ENCODE peak calls at places on chromosomes 5 and 9, in six cellular contexts. G is HFF-Myc, M is MCF 10A, R is HFFc6, L is GM10248, B is omental fat pad. X is an unnamed sample.

GRCh38 chr9:101999441-101999840 is 261.0 kb upstream of the GRIN3A start:
- DNase-seq in M (no peak), L (no peak), B (no peak), G (no peak), R (no peak), X (no peak)

GRCh38 chr9:128124873-128125574 is 2.5 kb downstream of the PTGES2 start:
- DNase-seq in B (peak), G (peak), L (no peak), R (peak), M (peak), X (no peak)

GRCh38 chr9:95581900-95582299 is 65.1 kb upstream of the PTCH1 start:
- DNase-seq in R (no peak), M (no peak), B (no peak), G (no peak), L (no peak), X (no peak)

GRCh38 chr5:10464173-10464572 is 22.5 kb downstream of the ROPN1L start:
- DNase-seq in M (no peak), G (no peak), R (no peak), L (no peak), B (no peak), X (no peak)

GRCh38 chr9:27591093-27591492 is 17.8 kb upstream of the C9orf72 start:
- DNase-seq in L (no peak), M (peak), G (no peak), R (no peak), B (no peak), X (no peak)

GRCh38 chr9:131608469-131609115 is 63.3 kb downstream of the PRRT1B start:
- DNase-seq in M (peak), R (peak), L (no peak), B (peak), G (peak), X (no peak)

GRCh38 chr9:88968799-88969198 is 22.5 kb upstream of the S1PR3 start:
- DNase-seq in B (no peak), M (no peak), L (no peak), R (no peak), G (no peak), X (no peak)

GRCh38 chr9:130498918-130499698 is 54.3 kb downstream of the ASS1 start:
- DNase-seq in G (no peak), B (no peak), R (no peak), L (no peak), M (no peak), X (no peak)

GRCh38 chr5:113776832-113777525 is 263.5 kb downstream of the YTHDC2 start:
- DNase-seq in R (no peak), M (peak), G (no peak), B (no peak), L (no peak), X (no peak)

GRCh38 chr5:174329738-174330137 is 284.2 kb downstream of the NSG2 start:
- DNase-seq in G (peak), B (no peak), R (no peak), L (no peak), M (no peak), X (no peak)

GRCh38 chr9:18115131-18115530 is 358.8 kb upstream of the ADAMTSL1 start:
- DNase-seq in B (no peak), L (no peak), R (no peak), G (no peak), M (peak), X (no peak)

GRCh38 chr5:122586351-122586750 is 188.5 kb upstream of the SNX2 start:
- DNase-seq in R (peak), L (no peak), G (no peak), M (no peak), B (no peak), X (no peak)

GRCh38 chr5:87020099-87020934 is 247.4 kb upstream of the RASA1 start:
- DNase-seq in L (peak), M (no peak), R (no peak), G (no peak), B (no peak), X (peak)

GRCh38 chr9:34566972-34567371 is 22.6 kb downstream of the CNTFR start:
- DNase-seq in R (no peak), G (no peak), L (no peak), B (no peak), M (no peak), X (no peak)

GRCh38 chr5:16937023-16937379 is 913 bp upstream of the MYO10 start:
- DNase-seq in R (no peak), M (peak), L (no peak), B (no peak), G (no peak), X (no peak)

GRCh38 chr5:54083245-54083644 is 227.1 kb downstream of the ARL15 start:
- DNase-seq in L (no peak), R (no peak), M (no peak), B (no peak), G (no peak), X (no peak)

GRCh38 chr9:107810493-107810931 is 320.9 kb upstream of the KLF4 start:
- DNase-seq in M (peak), R (no peak), L (no peak), B (no peak), G (no peak), X (no peak)

GRCh38 chr5:126516133-126516532 is 78.9 kb downstream of the ALDH7A1 start:
- DNase-seq in R (peak), L (no peak), G (no peak), M (peak), B (no peak), X (no peak)

GRCh38 chr9:90724880-90725279 is 76.7 kb upstream of the SYK start:
- DNase-seq in M (no peak), B (no peak), G (no peak), L (no peak), R (no peak), X (no peak)

GRCh38 chr9:109506097-109506712 is 8.1 kb upstream of the PTPN3 start:
- DNase-seq in L (no peak), M (no peak), R (no peak), G (no peak), B (no peak), X (no peak)

GRCh38 chr9:72931437-72931836 is 21.4 kb downstream of the ALDH1A1 start:
- DNase-seq in L (no peak), B (no peak), M (no peak), G (no peak), R (peak), X (no peak)

GRCh38 chr9:79264511-79265448 is 307.0 kb upstream of the TLE4 start:
- DNase-seq in R (no peak), M (no peak), L (no peak), G (no peak), B (no peak), X (no peak)

GRCh38 chr9:126708178-126708577 is 94.5 kb downstream of the LMX1B start:
- DNase-seq in M (no peak), L (no peak), R (no peak), G (no peak), B (no peak), X (no peak)

GRCh38 chr9:130501645-130502044 is 56.9 kb downstream of the ASS1 start:
- DNase-seq in L (no peak), G (no peak), M (no peak), R (no peak), B (no peak), X (no peak)

GRCh38 chr5:141010047-141010793 is 41.0 kb upstream of the PCDHB1 start:
- DNase-seq in R (no peak), B (no peak), M (no peak), L (no peak), G (no peak), X (no peak)

GRCh38 chr5:179819296-179820126 is 1.2 kb upstream of the SQSTM1 start:
- DNase-seq in M (peak), G (no peak), B (no peak), R (peak), L (peak), X (peak)

GRCh38 chr9:90979138-90979551 is 177.5 kb downstream of the SYK start:
- DNase-seq in M (peak), B (no peak), R (no peak), L (no peak), G (no peak), X (no peak)

GRCh38 chr5:154729613-154730012 is 25.6 kb upstream of the LARP1 start:
- DNase-seq in G (no peak), L (no peak), B (no peak), R (no peak), M (peak), X (no peak)

GRCh38 chr9:96150324-96151023 is 151.5 kb downstream of the HSD17B3 start:
- DNase-seq in G (no peak), M (no peak), R (no peak), B (no peak), L (peak), X (no peak)

GRCh38 chr5:15902050-15902449 is 277.5 kb downstream of the MARCHF11 start:
- DNase-seq in L (no peak), R (no peak), B (no peak), G (no peak), M (no peak), X (no peak)

GRCh38 chr9:95373765-95374435 is 56.4 kb upstream of the FANCC start:
- DNase-seq in M (no peak), G (no peak), R (no peak), B (no peak), L (no peak), X (no peak)

DNA sequence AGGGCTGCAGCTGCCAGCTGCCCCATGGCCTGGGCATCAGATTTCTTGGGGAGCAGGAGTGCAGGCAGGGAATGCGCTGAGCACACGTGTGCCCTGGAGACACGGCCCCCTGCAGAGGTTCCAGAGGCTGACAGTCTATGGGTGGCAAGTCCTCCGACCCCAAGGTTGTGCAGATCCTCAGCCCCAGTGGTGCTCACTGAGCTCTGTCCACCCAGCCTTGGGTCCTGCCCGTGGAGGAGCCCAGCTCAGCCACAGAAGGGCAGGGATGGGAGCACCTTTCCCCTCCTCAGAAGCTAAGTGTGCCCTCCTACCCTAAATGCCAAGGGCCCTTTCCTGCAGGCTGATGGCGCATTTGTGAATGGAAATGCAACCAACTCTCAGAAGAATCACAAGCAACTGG is 341.0 kb downstream of the IRX2 start:
- DNase-seq in M (no peak), B (no peak), R (no peak), G (no peak), L (no peak), X (no peak)
- TF ChIP-seq CTCF in M (no peak), B (no peak), R (no peak), G (no peak), L (no peak), X (no peak)

GRCh38 chr9:69546265-69546664 is 125.9 kb downstream of the APBA1 start:
- DNase-seq in L (no peak), B (no peak), R (peak), M (peak), G (no peak), X (no peak)
- TF ChIP-seq CTCF in L (no peak), B (no peak), R (peak), M (no peak), G (peak), X (no peak)

GRCh38 chr5:128193676-128194390 is 110.3 kb downstream of the SLC12A2 start:
- DNase-seq in B (no peak), R (no peak), L (no peak), M (no peak), G (no peak), X (no peak)

GRCh38 chr5:128196080-128196479 is 112.5 kb downstream of the SLC12A2 start:
- DNase-seq in M (no peak), L (no peak), G (no peak), R (no peak), B (no peak), X (no peak)

GRCh38 chr5:128195316-128195715 is 111.8 kb downstream of the SLC12A2 start:
- DNase-seq in B (no peak), M (no peak), R (no peak), L (no peak), G (no peak), X (no peak)

GRCh38 chr5:128196791-128197190 is 113.2 kb downstream of the SLC12A2 start:
- DNase-seq in R (no peak), L (no peak), M (no peak), G (no peak), B (no peak), X (no peak)

DNA sequence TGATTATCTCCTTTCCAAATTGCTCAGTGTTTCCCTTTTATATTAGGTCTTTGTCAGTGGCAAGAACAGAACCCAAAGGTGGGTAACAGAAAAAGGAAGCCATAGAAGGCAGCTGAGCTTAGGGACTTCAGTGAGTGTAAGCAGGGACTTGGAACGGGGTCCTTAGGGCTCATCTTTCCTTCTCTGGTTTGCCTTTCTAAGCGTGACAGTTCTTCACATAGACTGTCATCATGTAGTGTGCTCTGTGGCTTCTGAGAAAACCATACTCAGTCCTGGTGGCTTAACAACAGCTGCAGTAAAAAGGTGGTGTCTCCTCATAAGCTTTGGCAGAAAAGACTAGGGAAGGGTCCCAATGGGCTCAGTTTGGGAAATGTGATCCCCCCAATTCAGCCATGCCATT is 108.8 kb downstream of the SLC12A2 start:
- DNase-seq in M (no peak), L (no peak), R (no peak), B (no peak), G (no peak), X (no peak)
- TF ChIP-seq CTCF in M (no peak), L (no peak), R (no peak), B (no peak), G (no peak), X (no peak)

DNA sequence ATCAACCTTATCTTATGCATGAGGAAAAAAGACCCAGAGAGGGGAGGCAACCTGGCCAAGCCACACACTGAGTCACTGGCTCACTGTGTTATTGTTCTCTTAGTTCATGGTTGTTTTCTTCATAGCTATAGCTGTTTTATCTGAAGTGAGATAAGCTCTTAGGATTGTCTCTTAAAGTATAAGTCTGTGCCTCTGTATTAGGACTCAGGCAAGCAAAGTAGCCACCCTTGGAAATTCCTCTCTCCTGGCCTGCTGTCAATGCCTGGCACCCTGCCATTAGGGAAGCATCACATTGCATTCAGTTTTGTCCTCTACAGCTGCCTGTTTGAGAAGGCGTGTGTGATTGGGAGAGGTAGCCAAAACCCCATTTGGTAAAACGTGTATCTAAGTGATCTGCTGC is 147.4 kb upstream of the GLRA1 start:
- DNase-seq in R (no peak), L (no peak), B (no peak), M (peak), G (no peak), X (no peak)
- TF ChIP-seq CTCF in R (no peak), L (no peak), B (no peak), M (no peak), G (no peak), X (no peak)